ENCODE peak calls at places on chromosomes 7 and 10, in seven cellular contexts. X is IMR-90, W is mesenchymal stem cell, Y is H1, B is mesendoderm, E is neuronal stem cell, Z is trophoblast cell. C is an unnamed sample.

GRCh38 chr7:40531946-40532345 is 397.1 kb downstream of the SUGCT start:
- DNase-seq in X (no peak), W (no peak), Y (no peak), B (no peak), E (no peak), Z (no peak), C (no peak)

GRCh38 chr10:88946965-88947590 is 5.5 kb downstream of the ACTA2 start:
- DNase-seq in X (no peak), W (no peak), Y (no peak), B (no peak), E (no peak), Z (no peak), C (no peak)

GRCh38 chr7:83267141-83267631 is 104.5 kb upstream of the PCLO start:
- DNase-seq in X (no peak), W (peak), Y (no peak), B (peak), E (no peak), Z (no peak), C (no peak)

GRCh38 chr10:73910764-73911552 is at the start of gene PLAU:
- DNase-seq in X (peak), W (peak), Y (peak), B (peak), E (peak), Z (peak), C (peak)

GRCh38 chr10:29461042-29461441 is 172.2 kb downstream of the LYZL1 start:
- DNase-seq in X (no peak), W (no peak), Y (no peak), B (no peak), E (no peak), Z (no peak), C (no peak)

GRCh38 chr10:132452216-132452650 is 55.2 kb downstream of the PWWP2B start:
- DNase-seq in X (no peak), W (no peak), Y (no peak), B (no peak), E (no peak), Z (no peak), C (no peak)

GRCh38 chr7:32892521-32893224 is 1.1 kb upstream of the KBTBD2 start:
- DNase-seq in X (peak), W (peak), Y (no peak), B (peak), E (no peak), Z (peak), C (peak)

GRCh38 chr7:27782849-27783248 is 42.9 kb downstream of the TAX1BP1 start:
- DNase-seq in X (peak), W (no peak), Y (no peak), B (no peak), E (no peak), Z (no peak), C (no peak)

GRCh38 chr7:150657526-150657925 is 25.3 kb upstream of the GIMAP6 start:
- DNase-seq in X (no peak), W (no peak), Y (no peak), B (peak), E (no peak), Z (no peak), C (no peak)

GRCh38 chr7:32059289-32060045 is 10.7 kb downstream of the PDE1C start:
- DNase-seq in X (peak), W (peak), Y (no peak), B (peak), E (no peak), Z (no peak), C (no peak)

GRCh38 chr7:98167653-98168052 is 43.6 kb upstream of the BHLHA15 start:
- DNase-seq in X (no peak), W (no peak), Y (no peak), B (no peak), E (no peak), Z (no peak), C (no peak)

GRCh38 chr7:45937862-45938261 is 16.8 kb upstream of the IGFBP3 start:
- DNase-seq in X (no peak), W (no peak), Y (no peak), B (no peak), E (no peak), Z (no peak), C (no peak)

GRCh38 chr7:148044173-148044572 is 546.4 kb upstream of the C7orf33 start:
- DNase-seq in X (no peak), W (no peak), Y (no peak), B (no peak), E (no peak), Z (no peak), C (no peak)

GRCh38 chr10:79298403-79299244 is 48.6 kb upstream of the PPIF start:
- DNase-seq in X (peak), W (peak), Y (no peak), B (peak), E (no peak), Z (peak), C (no peak)

GRCh38 chr7:143042821-143043271 is 9.3 kb upstream of the OR6V1 start:
- DNase-seq in X (no peak), W (no peak), Y (no peak), B (peak), E (no peak), Z (no peak), C (no peak)

GRCh38 chr7:127252736-127253288 is at the start of gene GRM8:
- DNase-seq in X (peak), W (peak), Y (peak), B (peak), E (peak), Z (peak), C (peak)

GRCh38 chr7:158061884-158062656 is 525.6 kb downstream of the PTPRN2 start:
- DNase-seq in X (no peak), W (no peak), Y (no peak), B (no peak), E (no peak), Z (no peak), C (no peak)

GRCh38 chr7:20013551-20013950 is 203.6 kb downstream of the MACC1 start:
- DNase-seq in X (no peak), W (no peak), Y (no peak), B (no peak), E (no peak), Z (no peak), C (no peak)

GRCh38 chr10:75910032-75910431 is 478.6 kb downstream of the LRMDA start:
- DNase-seq in X (peak), W (peak), Y (no peak), B (no peak), E (no peak), Z (no peak), C (no peak)

GRCh38 chr7:47846117-47846836 is 102.0 kb downstream of the PKD1L1 start:
- DNase-seq in X (peak), W (peak), Y (no peak), B (no peak), E (no peak), Z (peak), C (no peak)

GRCh38 chr7:106456339-106456738 is 171.6 kb upstream of the NAMPT start:
- DNase-seq in X (no peak), W (no peak), Y (no peak), B (no peak), E (no peak), Z (no peak), C (no peak)

GRCh38 chr10:77111611-77112550 is 525.7 kb downstream of the KCNMA1 start:
- DNase-seq in X (peak), W (peak), Y (peak), B (peak), E (peak), Z (peak), C (no peak)

GRCh38 chr7:135467207-135467711 is 42.6 kb downstream of the CNOT4 start:
- DNase-seq in X (peak), W (peak), Y (no peak), B (no peak), E (no peak), Z (peak), C (no peak)

GRCh38 chr7:121873795-121874194 is 834 bp downstream of the PTPRZ1 start:
- DNase-seq in X (no peak), W (no peak), Y (no peak), B (peak), E (no peak), Z (peak), C (no peak)

GRCh38 chr7:49766966-49767365 is 6.5 kb upstream of the VWC2 start:
- DNase-seq in X (no peak), W (no peak), Y (no peak), B (no peak), E (no peak), Z (no peak), C (no peak)

GRCh38 chr10:79322616-79323566 is 24.4 kb upstream of the PPIF start:
- DNase-seq in X (peak), W (peak), Y (no peak), B (no peak), E (no peak), Z (peak), C (no peak)

GRCh38 chr10:27743736-27744477 is 1.7 kb downstream of the MKX start:
- DNase-seq in X (peak), W (peak), Y (peak), B (no peak), E (no peak), Z (peak), C (no peak)

GRCh38 chr7:91046322-91047088 is 217.7 kb upstream of the FZD1 start:
- DNase-seq in X (peak), W (no peak), Y (no peak), B (no peak), E (no peak), Z (peak), C (no peak)

GRCh38 chr7:139334399-139335150 is 6.6 kb upstream of the FMC1 start:
- DNase-seq in X (no peak), W (no peak), Y (no peak), B (no peak), E (no peak), Z (no peak), C (no peak)
- H3K23ac ChIP-seq in X (no peak), W (no peak), Y (no peak), B (no peak), E (no peak), Z (no peak), C (no peak)

DNA sequence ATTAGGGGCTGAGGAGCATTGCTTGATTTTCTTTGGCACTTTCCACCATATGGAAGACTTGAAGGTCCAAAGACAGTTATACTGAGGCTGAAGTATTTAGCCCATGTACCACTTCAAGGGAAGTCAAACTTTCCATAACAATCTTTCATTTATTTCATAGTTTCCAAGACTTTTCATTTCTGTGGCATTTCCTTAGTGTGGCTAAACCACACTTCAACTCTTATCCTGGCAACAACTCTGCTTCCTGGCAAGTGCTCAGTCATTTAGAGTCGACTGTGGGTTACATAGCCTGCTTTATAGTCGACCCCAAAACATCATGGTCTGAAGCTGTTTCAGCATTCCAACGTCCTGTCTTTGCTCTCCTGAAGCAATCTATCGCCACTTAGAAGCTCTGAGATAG is 343.0 kb upstream of the SEMA3D start:
- DNase-seq in X (peak), W (peak), Y (no peak), B (no peak), E (no peak), Z (no peak), C (no peak)
- H3K23ac ChIP-seq in X (no peak), W (no peak), Y (no peak), B (no peak), E (no peak), Z (peak), C (no peak)

GRCh38 chr10:51113007-51113406 is 38.7 kb downstream of the PRKG1 start:
- DNase-seq in X (no peak), W (no peak), Y (no peak), B (no peak), E (no peak), Z (no peak), C (no peak)
- H3K23ac ChIP-seq in X (peak), W (no peak), Y (no peak), B (no peak), E (no peak), Z (no peak), C (no peak)

GRCh38 chr7:12491526-12491925 is 79.0 kb upstream of the SCIN start:
- DNase-seq in X (no peak), W (no peak), Y (no peak), B (no peak), E (no peak), Z (no peak), C (no peak)
- H3K23ac ChIP-seq in X (no peak), W (no peak), Y (no peak), B (no peak), E (no peak), Z (no peak), C (no peak)

DNA sequence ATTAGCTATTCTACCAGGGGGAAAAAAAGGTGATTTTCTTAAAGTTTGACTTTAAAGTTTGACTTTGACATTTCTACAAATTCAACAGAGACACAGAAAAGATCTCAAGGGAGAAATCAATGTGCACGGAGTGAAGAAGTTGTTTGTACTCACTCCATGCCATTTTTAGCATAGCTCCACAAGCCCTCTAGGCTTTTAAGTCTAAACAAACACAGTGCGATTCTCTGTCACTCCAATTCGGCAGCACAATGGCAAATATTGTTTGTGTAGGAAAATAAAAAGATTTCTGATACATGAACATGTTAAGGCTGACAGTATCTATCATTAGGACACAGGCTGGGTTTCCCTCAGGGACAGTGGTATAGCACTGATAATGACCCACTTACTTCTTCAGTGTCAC is 28.1 kb downstream of the GSAP start:
- DNase-seq in X (no peak), W (no peak), Y (no peak), B (no peak), E (no peak), Z (no peak), C (no peak)
- H3K23ac ChIP-seq in X (no peak), W (no peak), Y (no peak), B (no peak), E (no peak), Z (no peak), C (no peak)

GRCh38 chr10:59362991-59363390 is 642 bp upstream of the FAM13C start:
- DNase-seq in X (peak), W (peak), Y (peak), B (peak), E (peak), Z (peak), C (peak)
- H3K23ac ChIP-seq in X (peak), W (no peak), Y (no peak), B (no peak), E (no peak), Z (no peak), C (no peak)

DNA sequence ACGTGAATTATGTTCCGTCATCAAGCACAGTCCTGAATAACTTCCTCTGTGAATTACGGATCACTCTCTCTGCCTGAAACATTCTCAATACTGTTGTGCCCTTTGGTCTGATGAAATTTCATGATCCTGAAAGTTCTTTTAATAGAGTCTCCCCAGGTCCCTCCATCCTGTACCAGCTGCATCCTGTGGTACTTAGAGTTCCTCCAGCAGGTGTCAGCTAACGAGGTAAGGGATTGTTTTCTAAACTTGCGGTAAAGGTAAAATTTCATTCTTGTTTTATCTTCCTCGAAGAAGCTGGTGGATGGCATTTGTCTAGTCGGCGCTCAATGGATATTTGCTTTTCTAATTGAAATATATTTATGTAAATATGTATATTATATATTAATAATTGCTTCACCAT is 393.6 kb upstream of the ADARB2 start:
- DNase-seq in X (no peak), W (no peak), Y (no peak), B (peak), E (no peak), Z (no peak), C (no peak)
- H3K23ac ChIP-seq in X (no peak), W (no peak), Y (no peak), B (no peak), E (no peak), Z (no peak), C (no peak)

DNA sequence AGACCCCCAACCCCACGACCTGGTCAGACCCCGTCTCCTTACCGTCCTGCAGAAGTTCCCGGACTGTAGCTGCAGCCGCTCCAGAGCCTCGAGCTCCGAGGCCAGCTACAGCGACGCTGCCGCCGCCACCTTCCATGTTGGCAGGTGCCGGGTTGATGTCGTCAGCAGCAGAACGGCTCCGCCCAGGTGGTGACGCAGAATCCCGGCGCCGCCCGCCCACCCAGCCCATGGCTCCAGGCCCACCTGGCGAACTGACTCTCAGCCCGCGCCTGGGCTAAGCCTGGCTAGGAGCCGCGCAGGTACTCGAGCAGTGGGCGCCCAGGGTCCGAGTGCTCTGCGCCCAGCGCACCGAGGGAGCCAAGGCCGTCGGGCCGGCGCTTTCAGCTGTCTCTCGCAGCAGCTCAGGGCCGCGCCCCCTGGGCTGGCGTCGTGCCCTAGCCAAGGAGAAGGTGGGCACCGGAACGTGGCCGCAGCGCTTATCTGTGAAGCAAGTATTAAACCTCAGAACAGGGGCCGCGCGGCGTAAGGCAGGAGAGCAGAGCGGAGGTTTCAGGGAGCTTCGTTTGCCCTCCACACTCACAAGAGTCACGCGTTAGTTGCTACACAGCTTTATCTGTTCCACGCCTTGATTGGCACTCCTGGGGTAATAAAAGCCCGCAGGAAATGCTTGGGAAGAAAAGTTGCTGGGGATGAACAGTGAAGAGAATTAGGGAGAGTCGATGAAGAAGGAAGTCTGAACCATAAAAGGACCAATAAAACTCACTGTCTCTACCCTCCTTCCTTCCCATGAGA is at the start of the genes COG5 and DUS4L:
- DNase-seq in X (peak), W (peak), Y (peak), B (peak), E (peak), Z (peak), C (peak)
- H3K23ac ChIP-seq in X (peak), W (no peak), Y (no peak), B (peak), E (peak), Z (no peak), C (no peak)

GRCh38 chr7:101140746-101141382 is 13.4 kb upstream of the AP1S1 start:
- DNase-seq in X (no peak), W (peak), Y (no peak), B (no peak), E (no peak), Z (peak), C (no peak)
- H3K23ac ChIP-seq in X (no peak), W (no peak), Y (no peak), B (no peak), E (no peak), Z (no peak), C (no peak)

GRCh38 chr7:51295435-51296269 is 21.0 kb downstream of the COBL start:
- DNase-seq in X (no peak), W (no peak), Y (no peak), B (no peak), E (no peak), Z (no peak), C (no peak)
- H3K23ac ChIP-seq in X (no peak), W (no peak), Y (no peak), B (no peak), E (no peak), Z (no peak), C (no peak)

C was measured in H9.